ENCODE peak calls at places on chromosomes 11 and 22, in ten cellular contexts. A is aorta; J is CD4-positive, alpha-beta memory T cell; X is cardiac fibroblast; I is SHP77; V is AG08395; W is GM03348; Y is NCI-H510A; S is T-cell; B is stimulated activated CD4-positive, alpha-beta T cell treated with anti-CD3 and anti-CD28 coated beads, Interleukin-4, amount 100 ng/mL, for 24 hours. G is an unnamed sample.

GRCh38 chr11:1852885-1853284 is at the start of gene LSP1:
- DNase-seq in A (no peak), J (peak; percentile 90), X (no peak), I (no peak), V (no peak), W (no peak), Y (no peak), S (peak; percentile 72), B (peak; percentile 86), G (peak; percentile 76)

GRCh38 chr22:23404689-23405365 is 175.3 kb downstream of the IGLL1 start:
- DNase-seq in A (peak; percentile 69), J (no peak), X (peak; percentile 53), I (no peak), V (peak; percentile 49), W (no peak), Y (no peak), S (no peak), B (no peak), G (no peak)

GRCh38 chr11:61682093-61682732 is 2.0 kb downstream of the DAGLA start:
- DNase-seq in A (no peak), J (no peak), X (no peak), I (peak; percentile 67), V (no peak), W (no peak), Y (peak; percentile 43), S (no peak), B (no peak), G (no peak)

GRCh38 chr11:721913-722811 is 16.1 kb downstream of the EPS8L2 start:
- DNase-seq in A (peak; percentile 83), J (peak; percentile 67), X (no peak), I (no peak), V (no peak), W (no peak), Y (peak; percentile 80), S (peak; percentile 62), B (peak; percentile 43), G (no peak)

GRCh38 chr22:45006101-45006872 is 3.5 kb downstream of the PHF21B start:
- DNase-seq in A (no peak), J (no peak), X (no peak), I (no peak), V (no peak), W (no peak), Y (no peak), S (no peak), B (no peak), G (no peak)

GRCh38 chr22:28477556-28477955 is 202.1 kb downstream of the TTC28 start:
- DNase-seq in A (no peak), J (no peak), X (no peak), I (no peak), V (no peak), W (no peak), Y (no peak), S (no peak), B (no peak), G (no peak)

GRCh38 chr11:72422414-72422813 is 11.9 kb downstream of the CLPB start:
- DNase-seq in A (no peak), J (no peak), X (no peak), I (no peak), V (no peak), W (no peak), Y (no peak), S (no peak), B (no peak), G (no peak)

GRCh38 chr11:119907122-119907933 is 178.3 kb upstream of the NECTIN1 start:
- DNase-seq in A (no peak), J (no peak), X (no peak), I (no peak), V (no peak), W (no peak), Y (no peak), S (no peak), B (no peak), G (no peak)

GRCh38 chr22:19751497-19752245 is 8.9 kb upstream of the TBX1 start:
- DNase-seq in A (no peak), J (no peak), X (no peak), I (no peak), V (no peak), W (no peak), Y (no peak), S (no peak), B (no peak), G (no peak)

GRCh38 chr11:22674470-22675426 is 8.3 kb downstream of the GAS2 start:
- DNase-seq in A (no peak), J (no peak), X (no peak), I (no peak), V (no peak), W (no peak), Y (no peak), S (no peak), B (no peak), G (no peak)

GRCh38 chr11:128735935-128736610 is 42.2 kb downstream of the FLI1 start:
- DNase-seq in A (no peak), J (no peak), X (no peak), I (no peak), V (no peak), W (no peak), Y (no peak), S (no peak), B (no peak), G (no peak)

GRCh38 chr11:46247664-46248063 is 29.8 kb upstream of the CREB3L1 start:
- DNase-seq in A (no peak), J (peak; percentile 45), X (no peak), I (peak; percentile 81), V (no peak), W (no peak), Y (no peak), S (peak; percentile 32), B (peak; percentile 27), G (no peak)

GRCh38 chr22:20429254-20430100 is 8.1 kb downstream of the SCARF2 start:
- DNase-seq in A (peak; percentile 87), J (peak; percentile 81), X (no peak), I (no peak), V (peak; percentile 25), W (no peak), Y (no peak), S (peak; percentile 79), B (peak; percentile 74), G (peak; percentile 80)

GRCh38 chr11:59875856-59876519 is 2.6 kb upstream of the OOSP3 start:
- DNase-seq in A (no peak), J (no peak), X (no peak), I (no peak), V (no peak), W (no peak), Y (no peak), S (no peak), B (no peak), G (no peak)

GRCh38 chr11:65301491-65302329 is 13.0 kb upstream of the CDC42EP2 start:
- DNase-seq in A (no peak), J (no peak), X (peak; percentile 84), I (no peak), V (no peak), W (no peak), Y (no peak), S (no peak), B (no peak), G (no peak)

GRCh38 chr11:61654397-61654829 is 25.8 kb upstream of the DAGLA start:
- DNase-seq in A (no peak), J (no peak), X (peak; percentile 42), I (no peak), V (no peak), W (no peak), Y (no peak), S (no peak), B (no peak), G (no peak)

GRCh38 chr22:22928666-22929380 is 41.2 kb downstream of the IGLL5 start:
- DNase-seq in A (no peak), J (peak; percentile 79), X (peak; percentile 16), I (no peak), V (peak; percentile 64), W (peak; percentile 76), Y (no peak), S (no peak), B (peak; percentile 32), G (peak; percentile 38)

GRCh38 chr22:45477366-45478107 is 25.1 kb upstream of the FBLN1 start:
- DNase-seq in A (no peak), J (no peak), X (no peak), I (no peak), V (no peak), W (no peak), Y (no peak), S (no peak), B (no peak), G (no peak)

GRCh38 chr22:22168190-22168940 is 76.2 kb upstream of the VPREB1 start:
- DNase-seq in A (no peak), J (peak; percentile 33), X (peak; percentile 52), I (peak; percentile 13), V (no peak), W (no peak), Y (peak; percentile 51), S (no peak), B (peak; percentile 18), G (no peak)

GRCh38 chr11:62931501-62932278 is 10.5 kb upstream of the CHRM1 start:
- DNase-seq in A (no peak), J (no peak), X (no peak), I (peak; percentile 16), V (no peak), W (peak; percentile 5), Y (no peak), S (no peak), B (no peak), G (no peak)

GRCh38 chr11:121105063-121105480 is 4.0 kb downstream of the TECTA start:
- DNase-seq in A (no peak), J (no peak), X (peak; percentile 75), I (no peak), V (peak; percentile 8), W (no peak), Y (no peak), S (no peak), B (no peak), G (no peak)

GRCh38 chr11:120217526-120217925 is 6.7 kb downstream of the OAF start:
- DNase-seq in A (no peak), J (no peak), X (no peak), I (no peak), V (no peak), W (no peak), Y (no peak), S (no peak), B (no peak), G (no peak)

GRCh38 chr11:128480066-128480465 is 107.3 kb downstream of the ETS1 start:
- DNase-seq in A (no peak), J (no peak), X (no peak), I (no peak), V (no peak), W (no peak), Y (no peak), S (no peak), B (no peak), G (no peak)

GRCh38 chr11:113664069-113664980 is 41.8 kb downstream of the TMPRSS5 start:
- DNase-seq in A (no peak), J (no peak), X (no peak), I (no peak), V (peak; percentile 54), W (peak; percentile 48), Y (no peak), S (no peak), B (no peak), G (no peak)

GRCh38 chr22:18971321-18971751 is 35.2 kb upstream of the PRODH start:
- DNase-seq in A (no peak), J (no peak), X (no peak), I (no peak), V (no peak), W (no peak), Y (no peak), S (no peak), B (no peak), G (no peak)

GRCh38 chr22:44937216-44937615 is 72.6 kb downstream of the PHF21B start:
- DNase-seq in A (peak; percentile 44), J (no peak), X (no peak), I (no peak), V (no peak), W (no peak), Y (no peak), S (no peak), B (no peak), G (no peak)

GRCh38 chr22:39098026-39098425 is 982 bp downstream of the APOBEC3H start:
- DNase-seq in A (peak; percentile 44), J (peak; percentile 55), X (no peak), I (no peak), V (no peak), W (no peak), Y (peak; percentile 38), S (no peak), B (no peak), G (no peak)

GRCh38 chr11:134689886-134690285 is 277.8 kb upstream of the B3GAT1 start:
- DNase-seq in A (no peak), J (no peak), X (no peak), I (no peak), V (no peak), W (no peak), Y (no peak), S (no peak), B (no peak), G (no peak)

G was measured in activated CD4-positive, CD25-positive, alpha-beta regulatory T cell treated with anti-CD3 and anti-CD28 coated beads, Interleukin-2, amount 50 U/mL, for 72 hours.